ENCODE peak calls at places on chromosomes 13 and 19, in nine cellular contexts. I is IMR-90, O is body of pancreas, A is A673, L is nephron progenitor cell, E is OCI-LY7, J is A549, M is thoracic aorta, T is AG10803. Y is an unnamed sample.

GRCh38 chr13:51856027-51856736 is 5.6 kb upstream of the CCDC70 start:
- DNase-seq in I (no peak), O (no peak), A (no peak), L (no peak), E (no peak), J (no peak), M (no peak), T (no peak), Y (no peak)

GRCh38 chr13:86757236-86757978 is 913.8 kb upstream of the SLITRK5 start:
- DNase-seq in I (no peak), O (no peak), A (no peak), L (no peak), E (no peak), J (no peak), M (no peak), T (no peak), Y (no peak)

GRCh38 chr13:46717275-46717674 is 79.7 kb downstream of the ESD start:
- DNase-seq in I (no peak), O (no peak), A (no peak), L (no peak), E (no peak), J (no peak), M (no peak), T (no peak), Y (no peak)

GRCh38 chr19:48543121-48543710 is 8.8 kb upstream of the SULT2B1 start:
- DNase-seq in I (peak), O (peak), A (no peak), L (no peak), E (no peak), J (peak), M (no peak), T (peak), Y (no peak)

GRCh38 chr13:97003071-97003470 is 8.8 kb upstream of the OXGR1 start:
- DNase-seq in I (no peak), O (no peak), A (no peak), L (no peak), E (no peak), J (no peak), M (no peak), T (no peak), Y (no peak)

GRCh38 chr19:9323557-9323918 is 441 bp upstream of the ZNF559 start:
- DNase-seq in I (peak), O (peak), A (peak), L (no peak), E (peak), J (peak), M (peak), T (peak), Y (peak)

GRCh38 chr13:79966502-79966901 is 374.4 kb downstream of the SPRY2 start:
- DNase-seq in I (no peak), O (no peak), A (peak), L (no peak), E (no peak), J (no peak), M (no peak), T (peak), Y (no peak)

GRCh38 chr19:33259532-33259931 is 33.9 kb upstream of the SLC7A10 start:
- DNase-seq in I (no peak), O (no peak), A (no peak), L (no peak), E (no peak), J (no peak), M (no peak), T (no peak), Y (no peak)

GRCh38 chr13:98484289-98485219 is 92.4 kb downstream of the STK24 start:
- DNase-seq in I (peak), O (peak), A (peak), L (peak), E (no peak), J (peak), M (peak), T (peak), Y (peak)

GRCh38 chr13:98273067-98273823 is 96.2 kb upstream of the RNF113B start:
- DNase-seq in I (no peak), O (no peak), A (no peak), L (no peak), E (no peak), J (no peak), M (no peak), T (no peak), Y (no peak)

GRCh38 chr13:21344662-21345176 is 114.4 kb downstream of the ZDHHC20 start:
- DNase-seq in I (no peak), O (no peak), A (no peak), L (no peak), E (peak), J (no peak), M (no peak), T (no peak), Y (no peak)

GRCh38 chr19:32824136-32824835 is 45.3 kb downstream of the SLC7A9 start:
- DNase-seq in I (no peak), O (no peak), A (no peak), L (peak), E (no peak), J (no peak), M (no peak), T (no peak), Y (no peak)

GRCh38 chr13:112638919-112639318 is 50.9 kb upstream of the ATP11A start:
- DNase-seq in I (no peak), O (no peak), A (no peak), L (no peak), E (no peak), J (no peak), M (no peak), T (no peak), Y (no peak)

GRCh38 chr19:4744451-4745170 is 21.0 kb upstream of the DPP9 start:
- DNase-seq in I (peak), O (no peak), A (peak), L (no peak), E (no peak), J (no peak), M (no peak), T (peak), Y (peak)

GRCh38 chr13:51524312-51524711 is 60.0 kb upstream of the WDFY2 start:
- DNase-seq in I (peak), O (no peak), A (no peak), L (no peak), E (no peak), J (no peak), M (no peak), T (no peak), Y (no peak)

GRCh38 chr13:45737571-45738002 is 35.5 kb downstream of the CBY2 start:
- DNase-seq in I (no peak), O (no peak), A (peak), L (no peak), E (peak), J (no peak), M (no peak), T (no peak), Y (no peak)

GRCh38 chr19:35114656-35115537 is 726 bp upstream of the FXYD3 start:
- DNase-seq in I (peak), O (peak), A (peak), L (peak), E (peak), J (peak), M (no peak), T (peak), Y (peak)

GRCh38 chr19:37817180-37817911 is 38.0 kb upstream of the ZNF573 start:
- DNase-seq in I (peak), O (peak), A (peak), L (peak), E (no peak), J (no peak), M (peak), T (peak), Y (peak)

GRCh38 chr13:107351305-107351704 is 783.4 kb upstream of the ARGLU1 start:
- DNase-seq in I (peak), O (no peak), A (peak), L (no peak), E (no peak), J (no peak), M (no peak), T (no peak), Y (no peak)

GRCh38 chr13:113350065-113350937 is 13.6 kb downstream of the GRTP1 start:
- DNase-seq in I (no peak), O (no peak), A (no peak), L (no peak), E (peak), J (no peak), M (no peak), T (no peak), Y (no peak)

GRCh38 chr13:101785858-101786257 is 333.4 kb downstream of the ITGBL1 start:
- DNase-seq in I (peak), O (no peak), A (peak), L (peak), E (peak), J (peak), M (no peak), T (peak), Y (peak)
- TF ChIP-seq CTCF in I (peak), O (no peak), A (peak), L (peak), E (peak), J (peak), M (no peak), T (peak), Y (no peak)

GRCh38 chr19:42151735-42152134 is 19.5 kb upstream of the POU2F2 start:
- DNase-seq in I (no peak), O (no peak), A (no peak), L (no peak), E (no peak), J (no peak), M (no peak), T (no peak), Y (no peak)

GRCh38 chr19:42150940-42151339 is 18.7 kb upstream of the POU2F2 start:
- DNase-seq in I (no peak), O (no peak), A (no peak), L (peak), E (no peak), J (no peak), M (no peak), T (no peak), Y (no peak)

GRCh38 chr19:42152285-42152684 is 20.0 kb upstream of the POU2F2 start:
- DNase-seq in I (no peak), O (no peak), A (no peak), L (no peak), E (no peak), J (no peak), M (no peak), T (no peak), Y (no peak)

GRCh38 chr19:42149447-42150202 is 17.4 kb upstream of the POU2F2 start:
- DNase-seq in I (no peak), O (no peak), A (no peak), L (no peak), E (no peak), J (no peak), M (no peak), T (no peak), Y (no peak)

GRCh38 chr19:42150353-42150752 is 18.1 kb upstream of the POU2F2 start:
- DNase-seq in I (no peak), O (peak), A (no peak), L (peak), E (no peak), J (no peak), M (no peak), T (no peak), Y (no peak)
- TF ChIP-seq CTCF in I (no peak), O (no peak), A (no peak), L (no peak), E (no peak), J (no peak), M (no peak), T (no peak), Y (no peak)

DNA sequence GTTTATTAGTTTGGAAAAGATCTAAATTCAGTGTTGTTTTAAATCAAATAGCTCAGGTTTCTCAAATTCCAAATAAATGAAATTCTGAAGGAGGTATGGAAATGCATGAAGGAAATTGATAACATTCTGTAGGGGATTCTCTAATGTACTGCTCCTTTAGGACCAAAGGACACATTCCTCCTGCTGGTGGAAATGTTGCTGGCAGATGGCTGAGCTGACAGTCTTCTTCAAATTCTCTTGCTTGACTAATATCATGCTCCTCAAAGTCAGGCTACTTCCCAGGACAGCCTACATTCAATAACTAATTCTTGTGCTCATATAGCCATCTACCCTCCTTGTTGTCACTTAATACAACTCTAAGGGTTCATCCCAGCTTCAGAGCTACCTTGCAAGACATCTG is 1118.5 kb downstream of the PCDH9 start:
- DNase-seq in I (no peak), O (no peak), A (no peak), L (no peak), E (no peak), J (no peak), M (no peak), T (no peak), Y (no peak)
- TF ChIP-seq CTCF in I (no peak), O (no peak), A (no peak), L (no peak), E (no peak), J (no peak), M (no peak), T (no peak), Y (no peak)

GRCh38 chr19:50931023-50931422 is 19.8 kb upstream of the KLK4 start:
- DNase-seq in I (no peak), O (no peak), A (no peak), L (no peak), E (no peak), J (no peak), M (no peak), T (no peak), Y (no peak)
- TF ChIP-seq CTCF in I (no peak), O (no peak), A (no peak), L (no peak), E (no peak), J (no peak), M (no peak), T (no peak), Y (no peak)

GRCh38 chr19:13366529-13367143 is 139.6 kb downstream of the CACNA1A start:
- DNase-seq in I (peak), O (no peak), A (peak), L (peak), E (peak), J (peak), M (no peak), T (peak), Y (no peak)
- TF ChIP-seq CTCF in I (peak), O (no peak), A (peak), L (peak), E (peak), J (peak), M (no peak), T (peak), Y (no peak)

GRCh38 chr13:23848019-23848418 is 41.2 kb downstream of the MIPEP start:
- DNase-seq in I (no peak), O (no peak), A (no peak), L (no peak), E (no peak), J (no peak), M (no peak), T (peak), Y (no peak)
- TF ChIP-seq CTCF in I (no peak), O (no peak), A (no peak), L (no peak), E (no peak), J (no peak), M (no peak), T (no peak), Y (no peak)

GRCh38 chr19:46015080-46015960 is 7.5 kb downstream of the PGLYRP1 start:
- DNase-seq in I (no peak), O (peak), A (peak), L (peak), E (peak), J (peak), M (no peak), T (peak), Y (peak)

GRCh38 chr19:46015961-46016425 is 6.9 kb downstream of the PGLYRP1 start:
- DNase-seq in I (no peak), O (no peak), A (peak), L (peak), E (no peak), J (no peak), M (no peak), T (no peak), Y (no peak)

GRCh38 chr19:46017874-46018675 is 4.8 kb downstream of the PGLYRP1 start:
- DNase-seq in I (no peak), O (no peak), A (no peak), L (no peak), E (no peak), J (no peak), M (no peak), T (no peak), Y (no peak)

GRCh38 chr19:46017095-46017429 is 5.8 kb downstream of the PGLYRP1 start:
- DNase-seq in I (no peak), O (no peak), A (no peak), L (no peak), E (no peak), J (no peak), M (no peak), T (no peak), Y (no peak)

DNA sequence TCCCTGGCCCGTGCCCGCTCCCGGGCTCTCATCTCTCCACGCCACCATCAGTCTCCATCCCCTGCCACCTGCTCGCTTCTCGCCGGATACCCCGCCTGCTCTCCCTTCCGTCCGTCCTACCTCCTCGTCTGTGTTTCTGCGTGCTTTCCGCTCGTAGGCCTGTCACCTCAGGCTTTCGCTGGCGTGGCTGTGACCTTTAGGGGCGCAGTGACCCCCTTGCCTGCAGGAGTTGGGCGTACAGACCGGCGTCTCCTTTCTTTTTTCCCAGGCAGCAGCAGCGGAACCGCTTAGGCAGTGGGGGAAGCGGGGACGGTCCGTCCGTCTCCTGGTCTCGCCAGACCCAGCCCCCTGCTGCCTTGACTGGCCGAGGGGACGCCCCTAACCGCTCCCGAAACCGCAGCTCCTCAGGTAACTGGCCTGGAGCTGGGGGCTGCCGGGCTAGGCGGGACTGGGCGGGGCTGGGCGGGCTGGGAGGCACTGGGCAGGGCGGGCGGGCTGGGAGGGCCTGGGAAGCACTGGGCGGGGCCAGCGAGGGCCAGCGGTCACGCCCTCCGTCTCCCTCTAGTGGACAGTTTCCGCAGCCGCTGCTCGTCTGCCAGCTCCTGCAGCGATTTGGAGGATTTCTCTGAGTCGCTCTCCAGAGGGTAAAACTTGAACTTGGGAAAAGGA is 6.3 kb downstream of the PGLYRP1 start:
- DNase-seq in I (peak), O (peak), A (peak), L (peak), E (peak), J (peak), M (no peak), T (peak), Y (peak)
- TF ChIP-seq CTCF in I (peak), O (peak), A (peak), L (peak), E (peak), J (peak), M (peak), T (peak), Y (peak)

DNA sequence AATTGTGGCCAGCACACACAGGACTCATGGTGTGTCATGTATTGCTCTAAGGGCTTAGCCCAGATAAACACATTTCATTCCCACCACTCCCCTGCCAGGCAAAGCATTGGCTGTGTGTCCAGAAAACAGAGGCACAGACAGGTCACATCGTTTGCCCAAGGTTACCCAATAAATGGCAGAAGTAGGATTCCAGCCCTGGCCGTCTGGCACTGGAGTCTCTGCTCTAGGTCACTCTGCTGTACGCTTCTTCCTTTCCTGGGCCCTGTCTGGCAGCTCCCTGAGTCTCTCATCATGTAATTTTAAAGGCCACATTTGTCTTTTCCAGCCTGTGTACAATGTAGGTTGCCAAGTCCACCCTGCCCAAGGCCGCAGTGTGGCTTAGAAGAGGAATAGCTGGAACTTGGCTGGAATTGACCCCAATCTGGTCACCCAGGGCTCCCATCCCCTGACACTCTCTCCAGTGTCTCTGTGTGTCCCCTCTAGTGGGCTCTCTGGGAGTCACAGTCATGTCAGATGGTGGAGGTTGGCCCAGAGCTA is 264.5 kb upstream of the TSHZ3 start:
- DNase-seq in I (no peak), O (peak), A (no peak), L (no peak), E (no peak), J (no peak), M (no peak), T (no peak), Y (peak)
- TF ChIP-seq CTCF in I (no peak), O (no peak), A (no peak), L (no peak), E (no peak), J (no peak), M (no peak), T (no peak), Y (no peak)

DNA sequence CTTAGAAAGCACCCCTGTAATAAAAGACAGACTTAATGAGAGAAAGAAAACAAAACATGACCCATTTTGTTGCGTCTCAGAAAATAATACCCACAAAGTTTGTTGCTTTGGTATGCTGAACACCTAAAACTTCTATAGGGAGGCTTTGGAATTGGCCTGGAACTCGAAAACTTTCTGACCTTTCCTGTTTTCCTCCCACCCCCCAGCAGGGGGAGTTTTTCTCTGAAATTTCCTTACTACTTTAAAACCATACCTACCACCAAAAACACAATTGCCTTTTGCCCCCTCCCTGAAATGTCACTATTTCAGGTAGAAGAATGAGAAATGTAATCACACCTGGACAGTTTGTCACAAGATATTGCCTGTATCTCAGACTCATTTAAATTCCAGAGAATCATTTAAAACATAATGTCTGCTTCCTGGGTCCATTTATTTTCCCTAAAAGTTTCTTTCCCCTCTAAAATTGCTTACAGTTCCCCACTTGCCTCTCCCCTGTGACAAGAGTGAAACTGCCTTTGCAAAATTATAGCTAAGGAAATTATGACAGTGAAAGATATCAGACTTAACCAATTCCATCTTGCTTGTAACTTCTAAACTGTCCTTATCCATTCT is 2700.2 kb downstream of the PCDH9 start:
- DNase-seq in I (no peak), O (no peak), A (peak), L (peak), E (peak), J (peak), M (no peak), T (no peak), Y (peak)
- TF ChIP-seq CTCF in I (peak), O (peak), A (peak), L (peak), E (peak), J (peak), M (no peak), T (peak), Y (peak)

Y was measured in adrenal gland.